ENCODE peak calls at places on chromosomes 7 and 10, in five cellular contexts. One of them, this sample, is unnamed.

GRCh38 chr10:66862687-66863290 is 63.0 kb upstream of the LRRTM3 start:
- DNase-seq in A549: no peak
- DNase-seq in gastrocnemius medialis: no peak
- DNase-seq in body of pancreas: no peak
- DNase-seq in tibial nerve: no peak
- DNase-seq in this sample: no peak

GRCh38 chr10:121490906-121491519 is 107.2 kb downstream of the FGFR2 start:
- DNase-seq in A549: no peak
- DNase-seq in gastrocnemius medialis: no peak
- DNase-seq in body of pancreas: peak; percentile 10
- DNase-seq in tibial nerve: no peak
- DNase-seq in this sample: peak; percentile 26

GRCh38 chr7:6640246-6640721 is 3.2 kb downstream of the ZNF316 start:
- DNase-seq in A549: no peak
- DNase-seq in gastrocnemius medialis: peak; percentile 30
- DNase-seq in body of pancreas: peak; percentile 20
- DNase-seq in tibial nerve: peak; percentile 18
- DNase-seq in this sample: no peak

GRCh38 chr10:11560076-11560709 is 51.3 kb downstream of the USP6NL start:
- DNase-seq in A549: no peak
- DNase-seq in gastrocnemius medialis: no peak
- DNase-seq in body of pancreas: no peak
- DNase-seq in tibial nerve: no peak
- DNase-seq in this sample: no peak

GRCh38 chr10:102614888-102615287 is 29.4 kb upstream of the TRIM8 start:
- DNase-seq in A549: no peak
- DNase-seq in gastrocnemius medialis: no peak
- DNase-seq in body of pancreas: no peak
- DNase-seq in tibial nerve: no peak
- DNase-seq in this sample: no peak

GRCh38 chr10:31689233-31689632 is 239.4 kb downstream of the ARHGAP12 start:
- DNase-seq in A549: no peak
- DNase-seq in gastrocnemius medialis: no peak
- DNase-seq in body of pancreas: no peak
- DNase-seq in tibial nerve: no peak
- DNase-seq in this sample: no peak

GRCh38 chr7:70925411-70926115 is 206.4 kb upstream of the GALNT17 start:
- DNase-seq in A549: no peak
- DNase-seq in gastrocnemius medialis: no peak
- DNase-seq in body of pancreas: no peak
- DNase-seq in tibial nerve: no peak
- DNase-seq in this sample: no peak

GRCh38 chr7:80134536-80135305 is at the start of gene GNAI1:
- DNase-seq in A549: peak; percentile 58
- DNase-seq in gastrocnemius medialis: peak; percentile 34
- DNase-seq in body of pancreas: peak; percentile 36
- DNase-seq in tibial nerve: no peak
- DNase-seq in this sample: peak; percentile 88

GRCh38 chr10:5890519-5890878 is 456 bp downstream of the FBH1 start:
- DNase-seq in A549: peak; percentile 40
- DNase-seq in gastrocnemius medialis: peak; percentile 29
- DNase-seq in body of pancreas: peak; percentile 41
- DNase-seq in tibial nerve: no peak
- DNase-seq in this sample: peak; percentile 19

GRCh38 chr7:94424336-94424735 is 29.6 kb downstream of the COL1A2 start:
- DNase-seq in A549: no peak
- DNase-seq in gastrocnemius medialis: no peak
- DNase-seq in body of pancreas: no peak
- DNase-seq in tibial nerve: no peak
- DNase-seq in this sample: no peak

GRCh38 chr10:87819274-87819585 is 1.2 kb upstream of the ATAD1 start:
- DNase-seq in A549: no peak
- DNase-seq in gastrocnemius medialis: no peak
- DNase-seq in body of pancreas: no peak
- DNase-seq in tibial nerve: no peak
- DNase-seq in this sample: no peak

GRCh38 chr10:117511601-117512390 is 30.8 kb upstream of the EMX2 start:
- DNase-seq in A549: no peak
- DNase-seq in gastrocnemius medialis: no peak
- DNase-seq in body of pancreas: no peak
- DNase-seq in tibial nerve: no peak
- DNase-seq in this sample: no peak

GRCh38 chr10:50312464-50313437 is 61.4 kb upstream of the ASAH2 start:
- DNase-seq in A549: no peak
- DNase-seq in gastrocnemius medialis: no peak
- DNase-seq in body of pancreas: no peak
- DNase-seq in tibial nerve: no peak
- DNase-seq in this sample: no peak

GRCh38 chr7:24725554-24726260 is 31.6 kb downstream of the GSDME start:
- DNase-seq in A549: no peak
- DNase-seq in gastrocnemius medialis: no peak
- DNase-seq in body of pancreas: no peak
- DNase-seq in tibial nerve: no peak
- DNase-seq in this sample: no peak

GRCh38 chr10:5618042-5618441 is 48.4 kb downstream of the ASB13 start:
- DNase-seq in A549: no peak
- DNase-seq in gastrocnemius medialis: no peak
- DNase-seq in body of pancreas: no peak
- DNase-seq in tibial nerve: no peak
- DNase-seq in this sample: no peak

GRCh38 chr7:77931841-77932240 is 133.3 kb downstream of the PHTF2 start:
- DNase-seq in A549: no peak
- DNase-seq in gastrocnemius medialis: no peak
- DNase-seq in body of pancreas: no peak
- DNase-seq in tibial nerve: no peak
- DNase-seq in this sample: no peak

GRCh38 chr7:140170375-140170774 is 6.4 kb downstream of the KDM7A start:
- DNase-seq in A549: no peak
- DNase-seq in gastrocnemius medialis: no peak
- DNase-seq in body of pancreas: no peak
- DNase-seq in tibial nerve: no peak
- DNase-seq in this sample: no peak
- H3K4me1 ChIP-seq in A549: peaks cover 28% of the 10 kb centered on the region
- H3K4me1 ChIP-seq in gastrocnemius medialis: peaks cover 67% of the 10 kb centered on the region
- H3K4me1 ChIP-seq in body of pancreas: peaks cover 61% of the 10 kb centered on the region
- H3K4me1 ChIP-seq in tibial nerve: peaks cover 9% of the 10 kb centered on the region
- H3K4me1 ChIP-seq in this sample: peaks cover 2% of the 10 kb centered on the region

GRCh38 chr10:110500515-110500905 is 2.8 kb downstream of the DUSP5 start:
- DNase-seq in A549: no peak
- DNase-seq in gastrocnemius medialis: no peak
- DNase-seq in body of pancreas: no peak
- DNase-seq in tibial nerve: no peak
- DNase-seq in this sample: no peak
- H3K4me3 ChIP-seq in A549: peak overlapping the region; percentile 86
- H3K4me3 ChIP-seq in gastrocnemius medialis: no peak overlapping the region
- H3K4me3 ChIP-seq in body of pancreas: no peak overlapping the region
- H3K4me3 ChIP-seq in tibial nerve: no peak overlapping the region
- H3K4me3 ChIP-seq in this sample: no peak overlapping the region

GRCh38 chr7:1159933-1160664 is at the start of gene ZFAND2A:
- DNase-seq in A549: peak; percentile 98
- DNase-seq in gastrocnemius medialis: peak; percentile 98
- DNase-seq in body of pancreas: peak; percentile 99
- DNase-seq in tibial nerve: peak; percentile 97
- DNase-seq in this sample: peak; percentile 99

GRCh38 chr7:1163121-1163520 is 3.1 kb upstream of the ZFAND2A start:
- DNase-seq in A549: no peak
- DNase-seq in gastrocnemius medialis: no peak
- DNase-seq in body of pancreas: no peak
- DNase-seq in tibial nerve: no peak
- DNase-seq in this sample: no peak

GRCh38 chr7:1156782-1157535 is 3.0 kb downstream of the ZFAND2A start:
- DNase-seq in A549: peak; percentile 71
- DNase-seq in gastrocnemius medialis: no peak
- DNase-seq in body of pancreas: peak; percentile 52
- DNase-seq in tibial nerve: no peak
- DNase-seq in this sample: no peak

GRCh38 chr7:1158203-1159126 is 1.5 kb downstream of the ZFAND2A start:
- DNase-seq in A549: no peak
- DNase-seq in gastrocnemius medialis: no peak
- DNase-seq in body of pancreas: no peak
- DNase-seq in tibial nerve: no peak
- DNase-seq in this sample: no peak

DNA sequence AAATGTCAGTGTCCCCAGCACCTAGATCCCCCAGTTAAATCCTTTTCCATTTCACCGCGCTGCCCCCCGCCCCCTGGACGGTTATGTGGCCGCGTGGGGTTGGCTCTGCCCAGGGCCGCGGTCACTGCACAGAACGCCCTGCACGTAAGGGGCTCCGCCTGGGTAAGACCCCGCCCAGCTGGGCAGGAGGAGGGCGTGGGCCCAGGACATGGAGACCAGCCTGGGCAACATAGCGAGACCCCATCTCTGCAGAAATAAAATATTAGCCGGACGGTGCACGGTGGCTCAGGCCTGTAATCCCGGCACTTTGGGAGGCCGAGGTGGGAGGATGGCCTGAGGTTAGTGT is 642 bp upstream of the ZFAND2A start:
- DNase-seq in A549: no peak
- DNase-seq in gastrocnemius medialis: no peak
- DNase-seq in body of pancreas: no peak
- DNase-seq in tibial nerve: no peak
- DNase-seq in this sample: no peak
- TF ChIP-seq POLR2A in A549: peak; percentile 28
- TF ChIP-seq POLR2A in gastrocnemius medialis: no peak
- TF ChIP-seq POLR2A in body of pancreas: no peak
- TF ChIP-seq POLR2A in tibial nerve: no peak
- TF ChIP-seq POLR2A in this sample: no peak

DNA sequence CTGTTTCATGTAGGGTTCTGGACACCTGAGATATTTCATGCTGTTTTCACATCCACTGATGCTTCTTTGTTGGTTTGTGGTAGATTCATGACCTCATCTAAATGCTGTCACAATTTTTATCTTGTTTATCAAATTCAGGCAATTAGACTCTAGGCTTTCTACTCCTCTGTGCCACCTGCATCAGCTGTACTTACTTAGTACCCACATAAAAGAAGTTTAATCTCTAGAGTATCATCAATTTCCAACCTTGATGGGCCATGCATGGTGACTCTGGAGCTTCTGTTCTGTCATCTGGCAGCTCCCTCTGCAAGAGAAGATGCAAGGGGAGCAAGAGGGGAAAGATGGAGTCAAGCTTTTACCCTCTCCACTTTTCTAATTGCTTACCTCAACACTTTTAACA is 195.9 kb upstream of the VWC2 start:
- DNase-seq in A549: no peak
- DNase-seq in gastrocnemius medialis: no peak
- DNase-seq in body of pancreas: no peak
- DNase-seq in tibial nerve: no peak
- DNase-seq in this sample: no peak
- H3K4me1 ChIP-seq in A549: no peaks in the 10 kb centered on the region
- H3K4me1 ChIP-seq in gastrocnemius medialis: no peaks in the 10 kb centered on the region
- H3K4me1 ChIP-seq in body of pancreas: no peaks in the 10 kb centered on the region
- H3K4me1 ChIP-seq in tibial nerve: no peaks in the 10 kb centered on the region
- H3K4me1 ChIP-seq in this sample: peaks cover 7% of the 10 kb centered on the region